ENCODE peak calls at places on chromosomes 6 and 20, in nine cellular contexts. T, V, F, D, C, E, P, O and W are unnamed samples.

GRCh38 chr20:14956026-14956425 is 618.6 kb upstream of the FLRT3 start:
- DNase-seq in T (peak; percentile 82), D (no peak), F (no peak), O (no peak), V (no peak), P (no peak), E (no peak), C (no peak), W (no peak)

GRCh38 chr6:78911218-78911617 is 43.9 kb downstream of the IRAK1BP1 start:
- DNase-seq in D (no peak), V (no peak), E (no peak), F (no peak), O (no peak), C (no peak), P (no peak), T (no peak), W (no peak)

GRCh38 chr6:26020983-26021349 is 58.4 kb downstream of the TRIM38 start:
- DNase-seq in E (peak; percentile 62), O (no peak), C (peak; percentile 84), T (peak; percentile 75), P (peak; percentile 83), V (no peak), D (no peak), F (peak; percentile 74), W (no peak)

GRCh38 chr20:18986146-18986830 is 172.7 kb downstream of the SCP2D1 start:
- DNase-seq in T (no peak), E (no peak), F (no peak), D (no peak), C (no peak), V (no peak), O (no peak), P (no peak), W (no peak)

GRCh38 chr6:118808794-118809668 is 84.9 kb upstream of the ASF1A start:
- DNase-seq in D (no peak), F (no peak), P (no peak), T (no peak), O (peak; percentile 41), C (no peak), V (no peak), E (no peak), W (no peak)

GRCh38 chr6:44302856-44303255 is 10.3 kb downstream of the AARS2 start:
- DNase-seq in O (no peak), E (no peak), V (no peak), D (no peak), C (no peak), T (no peak), P (no peak), F (no peak), W (no peak)

GRCh38 chr20:4711511-4711910 is 10.2 kb upstream of the PRND start:
- DNase-seq in E (no peak), P (peak; percentile 17), C (no peak), T (no peak), O (no peak), V (no peak), D (no peak), F (no peak), W (no peak)

GRCh38 chr6:36915599-36915998 is 29.8 kb downstream of the C6orf89 start:
- DNase-seq in P (no peak), O (no peak), D (no peak), C (no peak), E (no peak), T (no peak), V (no peak), F (peak; percentile 51), W (no peak)

DNA sequence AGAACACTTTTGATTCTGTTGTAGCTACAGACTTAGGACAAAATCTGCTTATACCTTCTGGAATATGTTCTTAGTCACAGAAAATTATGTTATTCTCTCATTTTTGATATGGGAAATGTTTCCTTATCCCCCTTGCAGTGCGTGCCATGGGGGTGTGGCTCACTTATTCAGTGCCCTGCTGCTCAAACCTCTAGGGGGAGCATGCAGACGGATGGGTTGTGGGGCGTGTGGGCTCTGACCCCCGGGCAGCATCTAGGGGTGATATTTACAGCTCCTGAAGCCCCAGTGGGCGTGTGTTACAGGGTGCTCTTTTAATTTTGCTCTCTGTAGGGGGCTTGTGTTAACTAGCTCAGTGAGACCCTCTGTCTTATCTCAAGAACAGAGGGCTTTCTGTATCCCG is 61.3 kb upstream of the FERMT1 start:
- DNase-seq in O (no peak), P (peak; percentile 55), V (no peak), E (no peak), F (no peak), D (no peak), C (no peak), T (no peak), W (no peak)
- TF ChIP-seq CTCF in O (peak; percentile 56), P (peak; percentile 65), V (no peak), E (no peak), F (peak; percentile 29), D (peak; percentile 13), C (no peak), T (no peak), W (no peak)

GRCh38 chr20:23336476-23336875 is 14.1 kb upstream of the NXT1 start:
- DNase-seq in F (no peak), C (no peak), V (no peak), O (no peak), T (no peak), E (no peak), P (no peak), D (no peak), W (no peak)

GRCh38 chr20:23343590-23343989 is 7.0 kb upstream of the NXT1 start:
- DNase-seq in P (no peak), D (no peak), T (no peak), O (no peak), E (no peak), C (no peak), F (no peak), V (no peak), W (no peak)

GRCh38 chr20:23340524-23340923 is 10.1 kb upstream of the NXT1 start:
- DNase-seq in O (peak; percentile 58), F (peak; percentile 91), E (peak; percentile 37), P (peak; percentile 90), D (peak; percentile 53), C (no peak), T (peak; percentile 87), V (peak; percentile 53), W (peak; percentile 35)

GRCh38 chr20:23341073-23341472 is 9.5 kb upstream of the NXT1 start:
- DNase-seq in D (no peak), F (no peak), P (no peak), V (no peak), O (no peak), E (no peak), C (no peak), T (no peak), W (no peak)

GRCh38 chr20:23339986-23340385 is 10.6 kb upstream of the NXT1 start:
- DNase-seq in T (no peak), F (no peak), V (no peak), O (no peak), C (no peak), E (no peak), D (no peak), P (no peak), W (no peak)
- TF ChIP-seq CTCF in T (no peak), F (no peak), V (no peak), O (no peak), C (no peak), E (no peak), D (no peak), P (no peak), W (no peak)

GRCh38 chr6:106512048-106512957 is 117.0 kb downstream of the RTN4IP1 start:
- DNase-seq in O (peak; percentile 84), F (no peak), C (peak; percentile 94), V (peak; percentile 81), P (peak; percentile 84), E (peak; percentile 66), T (peak; percentile 13), D (no peak), W (no peak)

GRCh38 chr6:106508836-106509235 is 120.5 kb downstream of the RTN4IP1 start:
- DNase-seq in C (no peak), D (peak; percentile 42), P (no peak), T (no peak), F (peak; percentile 78), O (no peak), V (no peak), E (no peak), W (no peak)

GRCh38 chr6:106511274-106512047 is 117.8 kb downstream of the RTN4IP1 start:
- DNase-seq in P (peak; percentile 81), C (peak; percentile 75), D (no peak), O (peak; percentile 42), F (no peak), T (no peak), E (no peak), V (peak; percentile 38), W (no peak)

GRCh38 chr6:106509420-106510089 is 119.7 kb downstream of the RTN4IP1 start:
- DNase-seq in V (peak; percentile 22), F (peak; percentile 67), O (peak; percentile 83), T (no peak), E (no peak), C (no peak), D (no peak), P (peak; percentile 71), W (no peak)

DNA sequence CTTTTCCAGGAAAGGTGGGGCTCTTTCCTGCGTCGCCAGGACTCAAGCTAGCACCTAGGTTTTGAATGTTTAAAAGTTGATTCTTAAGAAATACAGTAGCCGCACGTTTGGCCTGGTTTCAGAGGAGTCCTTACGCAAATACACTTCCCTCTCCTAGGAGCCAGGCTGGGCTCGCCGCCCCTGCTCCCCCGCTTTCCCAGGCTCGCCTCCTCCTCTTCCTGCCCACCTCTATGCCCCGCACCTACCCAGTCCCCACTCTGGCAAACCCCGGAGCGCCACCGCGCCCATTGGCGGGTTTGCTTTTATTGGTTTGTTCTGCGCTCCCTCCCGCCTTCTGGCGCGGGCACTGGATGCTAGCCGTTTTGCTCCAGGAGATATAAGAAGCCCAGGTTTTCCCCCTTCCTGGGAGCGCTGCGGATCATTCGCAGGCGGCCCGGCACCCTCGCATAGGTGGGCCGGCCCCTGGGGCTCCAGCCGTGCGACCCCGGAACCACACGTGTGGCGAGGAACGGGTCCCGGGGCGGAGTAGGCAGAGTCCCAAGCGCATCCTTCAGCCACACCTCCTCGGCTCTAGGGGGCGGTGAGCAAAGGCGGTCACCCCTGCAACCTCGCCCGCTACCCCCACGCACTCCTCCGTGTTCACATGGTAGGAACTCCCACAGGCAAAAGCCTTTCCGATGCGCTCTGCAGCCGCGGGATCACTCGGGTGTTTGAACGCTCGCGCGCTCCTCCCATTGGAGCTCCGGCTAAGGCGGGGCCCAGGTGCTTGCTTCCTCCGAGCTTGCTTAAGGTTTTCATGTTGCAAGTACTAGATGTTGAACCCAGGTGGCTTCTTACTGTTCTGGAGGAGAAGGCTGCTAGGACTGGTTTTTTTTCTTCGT is 119.0 kb downstream of the RTN4IP1 start:
- DNase-seq in P (peak; percentile 82), O (peak; percentile 92), F (peak; percentile 54), D (peak; percentile 31), E (peak; percentile 44), V (peak; percentile 67), C (peak; percentile 92), T (peak; percentile 48), W (no peak)
- TF ChIP-seq CTCF in P (peak; percentile 54), O (peak; percentile 73), F (peak; percentile 20), D (peak; percentile 20), E (no peak), V (peak; percentile 39), C (no peak), T (no peak), W (no peak)

GRCh38 chr6:33126101-33126714 is 50.4 kb downstream of the HLA-DPB1 start:
- DNase-seq in E (peak; percentile 33), F (peak; percentile 50), P (peak; percentile 91), D (no peak), O (peak; percentile 75), V (peak; percentile 64), T (peak; percentile 35), C (peak; percentile 88), W (no peak)

GRCh38 chr6:33124525-33124901 is 48.7 kb downstream of the HLA-DPB1 start:
- DNase-seq in T (no peak), D (no peak), C (no peak), P (no peak), V (no peak), E (no peak), F (no peak), O (no peak), W (no peak)

GRCh38 chr6:33124947-33125346 is 49.2 kb downstream of the HLA-DPB1 start:
- DNase-seq in E (no peak), V (no peak), P (no peak), F (no peak), D (no peak), C (no peak), O (no peak), T (no peak), W (no peak)

GRCh38 chr6:33123181-33123580 is 47.4 kb downstream of the HLA-DPB1 start:
- DNase-seq in V (no peak), E (no peak), O (no peak), P (no peak), D (no peak), C (no peak), T (no peak), F (no peak), W (no peak)

GRCh38 chr6:33123732-33124524 is 48.1 kb downstream of the HLA-DPB1 start:
- DNase-seq in D (no peak), C (no peak), V (no peak), O (peak; percentile 67), F (peak; percentile 20), E (no peak), T (peak; percentile 59), P (peak; percentile 72), W (no peak)
- TF ChIP-seq CTCF in D (peak; percentile 26), C (peak; percentile 50), V (peak; percentile 17), O (peak; percentile 88), F (peak; percentile 45), E (no peak), T (peak; percentile 42), P (peak; percentile 81), W (peak; percentile 20)